ENCODE peak calls at places on chromosomes 3 and 15, in six cellular contexts. One of them, this sample, is unnamed. For H3K27me3, the result is how much of the 10 kb centered on the place peaks cover.

GRCh38 chr3:53491276-53491675 is 3.1 kb upstream of the CACNA1D start:
- DNase-seq in prostate gland: no peak
- DNase-seq in breast epithelium: no peak
- DNase-seq in HCT116: no peak
- DNase-seq in CD8-positive, alpha-beta T cell: no peak
- DNase-seq in psoas muscle: no peak
- DNase-seq in this sample: no peak

GRCh38 chr3:107772016-107772415 is 249.3 kb downstream of the BBX start:
- DNase-seq in breast epithelium: no peak
- DNase-seq in HCT116: no peak
- DNase-seq in prostate gland: no peak
- DNase-seq in psoas muscle: no peak
- DNase-seq in CD8-positive, alpha-beta T cell: no peak
- DNase-seq in this sample: no peak

GRCh38 chr3:184186184-184186901 is at the start of gene ABCF3:
- DNase-seq in HCT116: no peak
- DNase-seq in CD8-positive, alpha-beta T cell: no peak
- DNase-seq in psoas muscle: peak
- DNase-seq in breast epithelium: no peak
- DNase-seq in prostate gland: no peak
- DNase-seq in this sample: peak

GRCh38 chr15:88982304-88982945 is 69.2 kb upstream of the MFGE8 start:
- DNase-seq in HCT116: no peak
- DNase-seq in prostate gland: no peak
- DNase-seq in psoas muscle: peak
- DNase-seq in breast epithelium: peak
- DNase-seq in CD8-positive, alpha-beta T cell: no peak
- DNase-seq in this sample: peak

GRCh38 chr15:35108453-35108852 is 23.4 kb upstream of the NANOGP8 start:
- DNase-seq in HCT116: no peak
- DNase-seq in prostate gland: no peak
- DNase-seq in psoas muscle: no peak
- DNase-seq in breast epithelium: no peak
- DNase-seq in CD8-positive, alpha-beta T cell: no peak
- DNase-seq in this sample: no peak

GRCh38 chr3:122975163-122975923 is 52.2 kb downstream of the SEMA5B start:
- DNase-seq in breast epithelium: peak
- DNase-seq in prostate gland: peak
- DNase-seq in psoas muscle: peak
- DNase-seq in HCT116: no peak
- DNase-seq in CD8-positive, alpha-beta T cell: no peak
- DNase-seq in this sample: no peak

GRCh38 chr3:119149484-119149883 is 3.5 kb downstream of the TEX55 start:
- DNase-seq in psoas muscle: no peak
- DNase-seq in HCT116: no peak
- DNase-seq in CD8-positive, alpha-beta T cell: no peak
- DNase-seq in prostate gland: no peak
- DNase-seq in breast epithelium: no peak
- DNase-seq in this sample: no peak

GRCh38 chr3:36868614-36869436 is 76.0 kb downstream of the TRANK1 start:
- DNase-seq in psoas muscle: no peak
- DNase-seq in breast epithelium: no peak
- DNase-seq in CD8-positive, alpha-beta T cell: peak
- DNase-seq in prostate gland: peak
- DNase-seq in HCT116: peak
- DNase-seq in this sample: peak

GRCh38 chr3:82157952-82158351 is 396.5 kb upstream of the GBE1 start:
- DNase-seq in CD8-positive, alpha-beta T cell: no peak
- DNase-seq in HCT116: peak
- DNase-seq in prostate gland: no peak
- DNase-seq in psoas muscle: no peak
- DNase-seq in breast epithelium: no peak
- DNase-seq in this sample: no peak

GRCh38 chr3:104951426-104951825 is 415.3 kb upstream of the ALCAM start:
- DNase-seq in HCT116: no peak
- DNase-seq in prostate gland: no peak
- DNase-seq in CD8-positive, alpha-beta T cell: no peak
- DNase-seq in breast epithelium: no peak
- DNase-seq in psoas muscle: no peak
- DNase-seq in this sample: no peak

GRCh38 chr15:38670142-38671002 is 105.8 kb upstream of the RASGRP1 start:
- DNase-seq in CD8-positive, alpha-beta T cell: peak
- DNase-seq in breast epithelium: no peak
- DNase-seq in prostate gland: no peak
- DNase-seq in psoas muscle: no peak
- DNase-seq in HCT116: no peak
- DNase-seq in this sample: no peak

GRCh38 chr3:187242435-187242834 is 45.1 kb downstream of the RTP1 start:
- DNase-seq in psoas muscle: no peak
- DNase-seq in CD8-positive, alpha-beta T cell: no peak
- DNase-seq in breast epithelium: no peak
- DNase-seq in HCT116: no peak
- DNase-seq in prostate gland: no peak
- DNase-seq in this sample: no peak

GRCh38 chr15:65067645-65068416 is at the start of gene RASL12:
- DNase-seq in HCT116: no peak
- DNase-seq in prostate gland: no peak
- DNase-seq in CD8-positive, alpha-beta T cell: no peak
- DNase-seq in psoas muscle: no peak
- DNase-seq in breast epithelium: no peak
- DNase-seq in this sample: peak

GRCh38 chr15:63322541-63322940 is 45.1 kb downstream of the APH1B start:
- DNase-seq in psoas muscle: no peak
- DNase-seq in CD8-positive, alpha-beta T cell: no peak
- DNase-seq in breast epithelium: no peak
- DNase-seq in HCT116: no peak
- DNase-seq in prostate gland: no peak
- DNase-seq in this sample: peak

GRCh38 chr3:16512435-16513140 is 911 bp downstream of the RFTN1 start:
- DNase-seq in prostate gland: no peak
- DNase-seq in HCT116: no peak
- DNase-seq in breast epithelium: no peak
- DNase-seq in psoas muscle: peak
- DNase-seq in CD8-positive, alpha-beta T cell: peak
- DNase-seq in this sample: peak

DNA sequence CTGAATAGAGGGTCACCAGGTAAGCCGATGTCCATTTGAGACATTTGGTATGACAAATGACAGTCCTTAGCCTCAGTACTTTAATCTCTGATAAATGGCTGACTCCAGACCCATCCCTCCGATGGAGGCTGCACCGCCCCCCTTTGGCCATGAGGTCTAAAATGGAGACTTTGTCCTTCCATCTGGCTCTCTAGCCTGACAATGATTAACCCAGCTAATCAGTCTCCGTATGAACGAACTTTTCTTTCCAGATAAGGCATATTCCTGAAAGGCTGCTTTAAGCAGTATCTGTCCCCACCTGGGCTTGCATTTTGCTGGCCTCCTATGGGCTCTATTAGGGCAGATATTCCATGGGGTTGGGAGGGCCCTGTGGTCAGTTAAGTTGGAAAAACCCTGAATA is 10.8 kb upstream of the MYZAP start:
- DNase-seq in prostate gland: no peak
- DNase-seq in HCT116: no peak
- DNase-seq in CD8-positive, alpha-beta T cell: no peak
- DNase-seq in breast epithelium: no peak
- DNase-seq in psoas muscle: no peak
- DNase-seq in this sample: no peak
- TF ChIP-seq CTCF in prostate gland: no peak
- TF ChIP-seq CTCF in HCT116: no peak
- TF ChIP-seq CTCF in CD8-positive, alpha-beta T cell: no peak
- TF ChIP-seq CTCF in breast epithelium: no peak
- TF ChIP-seq CTCF in psoas muscle: no peak
- TF ChIP-seq CTCF in this sample: no peak

GRCh38 chr15:69579950-69580618 is 127.5 kb downstream of the RPLP1 start:
- DNase-seq in breast epithelium: no peak
- DNase-seq in HCT116: no peak
- DNase-seq in psoas muscle: no peak
- DNase-seq in prostate gland: no peak
- DNase-seq in CD8-positive, alpha-beta T cell: no peak
- DNase-seq in this sample: no peak

GRCh38 chr15:69576948-69577351 is 124.3 kb downstream of the RPLP1 start:
- DNase-seq in breast epithelium: no peak
- DNase-seq in psoas muscle: no peak
- DNase-seq in CD8-positive, alpha-beta T cell: no peak
- DNase-seq in prostate gland: no peak
- DNase-seq in HCT116: no peak
- DNase-seq in this sample: no peak

GRCh38 chr15:69577397-69577796 is 124.8 kb downstream of the RPLP1 start:
- DNase-seq in HCT116: no peak
- DNase-seq in prostate gland: no peak
- DNase-seq in breast epithelium: no peak
- DNase-seq in CD8-positive, alpha-beta T cell: no peak
- DNase-seq in psoas muscle: no peak
- DNase-seq in this sample: no peak

GRCh38 chr15:69578792-69579587 is 126.4 kb downstream of the RPLP1 start:
- DNase-seq in HCT116: no peak
- DNase-seq in psoas muscle: peak
- DNase-seq in breast epithelium: peak
- DNase-seq in CD8-positive, alpha-beta T cell: no peak
- DNase-seq in prostate gland: peak
- DNase-seq in this sample: no peak

DNA sequence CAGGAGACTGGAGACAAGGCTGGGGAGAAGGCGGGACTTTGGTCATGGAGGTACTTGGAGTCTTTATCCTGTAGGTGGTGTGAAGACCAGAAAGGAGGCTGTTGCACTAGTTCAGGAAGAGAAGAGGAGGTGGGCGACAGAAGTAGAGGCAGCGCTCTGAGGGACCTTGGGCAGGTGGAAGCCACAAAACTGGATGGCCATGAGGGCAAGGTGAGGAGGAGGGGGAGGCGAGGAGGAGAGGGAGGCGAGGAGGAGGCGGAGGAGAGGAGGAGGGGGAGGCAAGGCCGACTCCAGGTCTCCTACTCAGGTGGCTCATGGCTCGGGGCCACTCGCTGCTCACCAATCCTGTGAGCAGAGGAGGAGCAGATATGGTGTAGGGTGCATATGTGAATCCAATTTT is 125.6 kb downstream of the RPLP1 start:
- DNase-seq in breast epithelium: no peak
- DNase-seq in CD8-positive, alpha-beta T cell: no peak
- DNase-seq in psoas muscle: no peak
- DNase-seq in prostate gland: no peak
- DNase-seq in HCT116: no peak
- DNase-seq in this sample: no peak
- H3K27me3 ChIP-seq in breast epithelium: under half
- H3K27me3 ChIP-seq in CD8-positive, alpha-beta T cell: under half
- H3K27me3 ChIP-seq in psoas muscle: under half
- H3K27me3 ChIP-seq in prostate gland: under half
- H3K27me3 ChIP-seq in HCT116: under half
- H3K27me3 ChIP-seq in this sample: under half

DNA sequence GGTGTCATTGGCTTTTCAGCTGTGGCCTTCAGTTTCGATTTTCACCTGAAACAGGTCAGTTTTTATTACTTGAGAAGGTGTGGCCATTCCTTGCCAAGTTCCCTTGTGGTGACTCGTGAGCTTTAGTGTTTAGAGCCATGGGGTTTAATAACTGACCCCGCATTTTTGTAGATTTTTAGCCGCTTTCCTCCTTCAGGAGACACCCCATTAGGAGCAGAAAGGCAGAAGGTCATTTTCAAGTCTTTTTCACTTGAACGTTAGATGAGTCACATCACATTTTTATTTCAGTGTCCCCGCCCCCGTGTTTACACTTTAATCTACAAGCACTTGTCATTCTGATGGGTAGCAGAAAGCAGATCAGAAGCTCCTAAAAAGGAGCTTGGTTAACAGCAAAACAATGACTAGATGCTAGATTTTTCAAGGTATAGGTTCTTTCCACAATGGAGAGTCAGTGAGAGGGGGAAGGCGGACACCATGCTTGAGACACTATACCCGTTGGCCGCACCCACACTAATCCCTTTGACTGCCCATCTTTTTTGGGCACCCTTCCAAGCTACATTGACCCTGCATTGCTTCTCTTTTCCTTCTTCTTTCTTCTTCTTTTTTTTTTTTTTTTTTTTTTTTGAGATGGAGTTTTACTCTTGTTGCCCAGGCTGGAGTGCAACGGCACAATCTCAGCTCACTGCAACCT is 132.7 kb downstream of the GHSR start:
- DNase-seq in CD8-positive, alpha-beta T cell: no peak
- DNase-seq in breast epithelium: no peak
- DNase-seq in psoas muscle: no peak
- DNase-seq in prostate gland: no peak
- DNase-seq in HCT116: peak
- DNase-seq in this sample: no peak
- H3K27ac ChIP-seq in CD8-positive, alpha-beta T cell: no peak
- H3K27ac ChIP-seq in breast epithelium: peak
- H3K27ac ChIP-seq in psoas muscle: peak
- H3K27ac ChIP-seq in prostate gland: no peak
- H3K27ac ChIP-seq in HCT116: peak
- H3K27ac ChIP-seq in this sample: peak

GRCh38 chr3:72891053-72891855 is 3.4 kb downstream of the GXYLT2 start:
- DNase-seq in psoas muscle: no peak
- DNase-seq in HCT116: no peak
- DNase-seq in prostate gland: no peak
- DNase-seq in CD8-positive, alpha-beta T cell: no peak
- DNase-seq in breast epithelium: peak
- DNase-seq in this sample: peak
- TF ChIP-seq CTCF in psoas muscle: no peak
- TF ChIP-seq CTCF in HCT116: no peak
- TF ChIP-seq CTCF in prostate gland: no peak
- TF ChIP-seq CTCF in CD8-positive, alpha-beta T cell: no peak
- TF ChIP-seq CTCF in breast epithelium: no peak
- TF ChIP-seq CTCF in this sample: no peak

This sample was measured in heart left ventricle.